ENCODE peak calls at places on chromosomes 6 and 20, in ten cellular contexts. Y is WERI-Rb-1, O is psoas muscle, F is tibial nerve, U is cardiac muscle cell, R is AG04450, X is foreskin fibroblast, I is GM12865, L is dorsolateral prefrontal cortex, B is lower lobe of right lung. H is an unnamed sample.

GRCh38 chr6:37176268-37177082 is 6.5 kb downstream of the PIM1 start:
- DNase-seq in Y (peak; percentile 88), O (no peak), F (no peak), U (no peak), R (no peak), X (no peak), I (no peak), L (no peak), B (no peak), H (no peak)

GRCh38 chr20:11569163-11569562 is 348.5 kb upstream of the BTBD3 start:
- DNase-seq in Y (peak; percentile 26), O (no peak), F (no peak), U (no peak), R (no peak), X (no peak), I (no peak), L (no peak), B (no peak), H (no peak)

GRCh38 chr20:50580016-50580747 is 70.0 kb downstream of the PTPN1 start:
- DNase-seq in Y (peak; percentile 75), O (peak; percentile 88), F (peak; percentile 48), U (peak; percentile 65), R (no peak), X (no peak), I (peak; percentile 57), L (peak; percentile 71), B (peak; percentile 60), H (no peak)

GRCh38 chr20:14984768-14985622 is 647.6 kb upstream of the FLRT3 start:
- DNase-seq in Y (no peak), O (no peak), F (no peak), U (peak; percentile 33), R (no peak), X (peak; percentile 18), I (no peak), L (no peak), B (no peak), H (no peak)

GRCh38 chr20:57621426-57622200 is 1.4 kb upstream of the ZBP1 start:
- DNase-seq in Y (no peak), O (no peak), F (no peak), U (no peak), R (no peak), X (peak; percentile 14), I (no peak), L (no peak), B (no peak), H (no peak)

GRCh38 chr6:33425668-33426577 is 6.1 kb downstream of the SYNGAP1 start:
- DNase-seq in Y (peak; percentile 99), O (peak; percentile 93), F (peak; percentile 65), U (peak; percentile 87), R (peak; percentile 43), X (peak; percentile 77), I (peak; percentile 89), L (peak; percentile 90), B (peak; percentile 91), H (peak; percentile 39)

GRCh38 chr20:10629946-10630345 is 43.9 kb downstream of the JAG1 start:
- DNase-seq in Y (no peak), O (no peak), F (no peak), U (no peak), R (no peak), X (no peak), I (no peak), L (no peak), B (no peak), H (no peak)

GRCh38 chr6:35265523-35265922 is 6.0 kb downstream of the ZNF76 start:
- DNase-seq in Y (no peak), O (no peak), F (no peak), U (no peak), R (no peak), X (no peak), I (no peak), L (no peak), B (no peak), H (no peak)

GRCh38 chr6:70651326-70651905 is 16.3 kb upstream of the SMAP1 start:
- DNase-seq in Y (no peak), O (no peak), F (no peak), U (no peak), R (no peak), X (no peak), I (peak; percentile 65), L (no peak), B (no peak), H (no peak)

GRCh38 chr20:24465730-24466129 is 3.7 kb upstream of the SYNDIG1 start:
- DNase-seq in Y (peak; percentile 48), O (no peak), F (no peak), U (no peak), R (no peak), X (peak; percentile 40), I (no peak), L (peak; percentile 84), B (no peak), H (no peak)

GRCh38 chr6:11644601-11645000 is 107.1 kb downstream of the TMEM170B start:
- DNase-seq in Y (no peak), O (no peak), F (no peak), U (no peak), R (no peak), X (no peak), I (no peak), L (no peak), B (no peak), H (no peak)

DNA sequence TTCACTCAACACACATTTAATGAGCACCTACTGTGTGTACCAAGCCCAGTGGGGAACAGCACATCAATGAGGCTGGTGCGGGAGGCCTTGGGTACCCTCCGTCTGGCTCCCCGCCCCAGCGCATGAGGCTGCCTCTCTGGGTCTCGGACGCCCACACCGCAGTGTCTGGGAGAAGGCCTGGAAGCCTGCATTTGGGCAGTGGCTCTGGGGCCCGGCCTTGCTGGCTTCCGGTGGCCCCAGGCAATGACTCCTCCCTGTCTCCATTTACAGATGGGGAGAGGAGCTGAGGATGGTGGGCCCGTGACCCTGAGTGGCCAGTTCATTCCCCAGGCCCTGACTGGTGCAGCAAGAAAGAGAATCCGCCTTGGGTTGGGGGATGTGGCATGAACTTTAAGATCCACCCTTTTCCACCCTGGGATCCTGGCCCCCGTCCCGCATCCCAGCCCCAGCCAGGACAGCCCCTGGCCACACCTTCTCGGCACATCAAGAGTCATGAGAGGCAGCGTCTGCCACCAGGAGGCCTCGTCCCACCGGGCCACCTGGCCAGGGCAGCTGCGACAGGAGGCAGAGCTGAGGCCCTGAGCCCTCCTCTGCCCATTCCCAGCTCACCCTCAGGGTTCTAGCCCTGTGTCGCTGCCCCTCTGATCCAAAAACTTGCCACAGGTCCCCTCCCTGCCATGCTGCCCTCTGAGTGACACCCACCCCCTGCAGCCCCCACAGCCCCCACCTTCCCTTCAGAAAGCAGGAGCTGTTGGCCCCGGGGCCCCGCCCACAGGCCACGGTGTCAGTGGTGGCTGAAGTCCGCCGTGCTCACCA is 17.5 kb upstream of the MRGBP start:
- DNase-seq in Y (peak; percentile 83), O (no peak), F (no peak), U (no peak), R (no peak), X (no peak), I (no peak), L (no peak), B (no peak), H (no peak)
- TF ChIP-seq CTCF in Y (peak; percentile 64), O (no peak), F (no peak), U (no peak), R (no peak), X (no peak), I (no peak), L (no peak), B (no peak), H (no peak)

DNA sequence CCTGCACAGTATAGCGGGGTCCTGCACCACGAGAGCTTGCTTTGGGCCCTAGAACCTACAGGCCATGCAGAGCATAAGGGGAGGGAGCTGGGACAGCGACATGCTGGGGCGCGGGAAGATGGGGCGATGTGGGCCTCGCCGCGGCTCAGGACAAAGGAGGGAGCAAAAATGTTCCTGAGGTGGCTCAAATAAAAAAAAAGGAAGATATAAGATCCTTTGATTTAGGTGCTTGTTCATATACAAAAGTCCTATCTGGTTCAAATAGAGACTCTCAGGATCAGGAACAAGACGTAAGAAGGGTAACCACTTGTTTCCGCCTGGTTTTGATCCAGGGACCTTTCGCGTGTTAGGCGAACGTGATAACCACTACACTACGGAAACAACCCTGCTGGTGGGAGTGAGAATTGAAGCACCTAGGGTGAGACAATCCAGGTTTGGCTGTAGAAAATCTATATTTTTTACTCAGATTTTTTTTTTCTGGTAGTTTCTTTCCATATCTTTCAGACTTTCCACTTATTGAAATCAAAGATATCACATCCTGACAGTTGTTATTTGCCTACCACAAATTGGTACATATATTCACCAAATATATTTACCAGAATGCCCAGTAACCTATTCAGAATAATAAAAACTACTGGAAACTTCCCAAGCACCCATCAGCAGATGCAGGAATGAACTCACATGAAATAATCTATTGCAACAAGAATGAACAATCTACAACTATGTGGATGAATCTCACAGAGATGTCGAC is 177.9 kb upstream of the ZNF184 start:
- DNase-seq in Y (peak; percentile 75), O (no peak), F (no peak), U (peak; percentile 74), R (no peak), X (no peak), I (peak; percentile 85), L (no peak), B (no peak), H (peak; percentile 60)
- H3K4me3 ChIP-seq in Y (peak overlapping the region; percentile 33), O (no peak overlapping the region), F (no peak overlapping the region), U (peak overlapping the region; percentile 38), R (no peak overlapping the region), X (no peak overlapping the region), I (no peak overlapping the region), L (no peak overlapping the region), B (no peak overlapping the region), H (no peak overlapping the region)

DNA sequence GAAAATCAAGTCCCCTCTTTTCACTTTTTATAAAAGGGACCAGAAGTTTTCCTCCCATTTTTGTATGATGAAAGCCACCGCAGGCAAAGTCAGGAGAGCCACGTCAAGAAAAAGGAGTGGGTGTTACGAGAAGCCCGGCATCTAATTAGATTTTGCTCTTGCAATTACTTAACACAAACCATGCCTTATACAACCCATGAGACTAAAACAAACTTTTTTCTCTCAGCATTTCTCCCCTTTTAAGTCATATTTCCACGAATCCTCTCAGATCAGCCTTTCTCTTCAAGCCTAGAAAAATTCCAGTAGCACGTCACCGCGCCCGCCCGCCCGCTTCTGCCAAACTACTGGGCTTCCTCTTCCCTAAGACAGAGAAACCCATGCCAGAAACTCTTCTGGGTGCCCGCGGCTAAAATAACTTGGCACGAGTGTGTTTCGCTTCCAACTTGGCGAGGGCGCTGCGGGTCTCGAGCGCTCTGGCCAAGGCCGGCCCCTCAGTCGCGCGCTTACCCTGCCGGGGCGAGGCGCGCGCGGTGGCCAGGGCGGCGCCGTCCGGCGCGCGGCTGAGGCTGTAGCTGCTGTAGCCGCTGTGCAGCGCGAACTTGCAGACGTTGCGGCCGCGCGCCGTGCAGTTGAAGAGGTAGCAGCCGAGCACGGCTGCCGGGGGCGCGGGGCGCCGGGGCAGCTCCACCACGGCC is 1.1 kb downstream of the LRP11 start:
- DNase-seq in Y (peak; percentile 58), O (peak; percentile 85), F (peak; percentile 48), U (peak; percentile 81), R (no peak), X (peak; percentile 73), I (peak; percentile 50), L (peak; percentile 70), B (peak; percentile 82), H (no peak)
- TF ChIP-seq CTCF in Y (no peak), O (no peak), F (no peak), U (no peak), R (no peak), X (no peak), I (no peak), L (no peak), B (no peak), H (no peak)

DNA sequence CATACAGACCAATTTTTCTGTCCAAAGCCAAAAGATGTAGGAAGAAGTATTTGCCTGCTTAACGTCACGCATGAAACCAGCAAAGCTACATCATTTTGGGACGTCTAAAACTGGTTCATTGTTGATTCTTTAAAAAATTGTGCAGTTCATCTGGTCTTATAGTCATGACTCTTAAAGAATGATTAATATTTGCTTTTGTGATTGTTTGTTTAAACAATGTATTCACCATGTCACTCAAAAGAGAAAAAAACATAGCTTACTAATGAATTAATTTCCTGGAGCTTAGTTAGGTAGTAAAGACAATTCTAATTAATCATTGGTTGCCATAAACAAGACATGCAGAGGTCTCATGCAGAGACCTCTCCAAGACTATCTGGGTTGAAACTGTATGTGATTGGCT is 157.3 kb downstream of the RPS12 start:
- DNase-seq in Y (no peak), O (no peak), F (no peak), U (no peak), R (no peak), X (no peak), I (no peak), L (no peak), B (no peak), H (no peak)
- H3K4me3 ChIP-seq in Y (no peak overlapping the region), O (no peak overlapping the region), F (no peak overlapping the region), U (no peak overlapping the region), R (no peak overlapping the region), X (no peak overlapping the region), I (no peak overlapping the region), L (no peak overlapping the region), B (no peak overlapping the region), H (no peak overlapping the region)